ENCODE peak calls at places on chromosomes 3 and 15, in four cellular contexts. N is HepG2, H is WTC11, X is K562. B is an unnamed sample.

GRCh38 chr3:32305477-32305876 is 67.0 kb downstream of the CMTM8 start:
- DNase-seq in N (no peak), X (no peak), H (no peak), B (no peak)

GRCh38 chr3:48826451-48826850 is 21.2 kb downstream of the PRKAR2A start:
- DNase-seq in X (peak), H (no peak), N (no peak), B (no peak)

GRCh38 chr3:9151240-9151639 is 98.2 kb downstream of the SRGAP3 start:
- DNase-seq in X (no peak), H (no peak), N (no peak), B (no peak)

GRCh38 chr3:69993747-69994146 is 5.8 kb upstream of the SAMMSON start:
- DNase-seq in H (no peak), X (no peak), N (no peak), B (no peak)

GRCh38 chr3:55519016-55519415 is 31.9 kb upstream of the WNT5A start:
- DNase-seq in X (no peak), H (no peak), N (no peak), B (no peak)

GRCh38 chr3:132164469-132165092 is 129.8 kb upstream of the CPNE4 start:
- DNase-seq in H (no peak), X (no peak), N (peak), B (no peak)

GRCh38 chr3:135865085-135865484 is 100.4 kb upstream of the PPP2R3A start:
- DNase-seq in N (no peak), X (no peak), H (no peak), B (no peak)

GRCh38 chr3:54877675-54878544 is 49.9 kb downstream of the LRTM1 start:
- DNase-seq in N (no peak), X (no peak), H (no peak), B (no peak)

GRCh38 chr15:68408526-68408925 is 23.4 kb downstream of the ITGA11 start:
- DNase-seq in H (no peak), X (no peak), N (no peak), B (no peak)

GRCh38 chr3:194801378-194802124 is 115.9 kb downstream of the FAM43A start:
- DNase-seq in H (no peak), X (no peak), N (no peak), B (no peak)

GRCh38 chr15:70770863-70771262 is 7.5 kb upstream of the UACA start:
- DNase-seq in X (no peak), N (no peak), H (no peak), B (no peak)

GRCh38 chr3:64685800-64686445 is 1.9 kb downstream of the ADAMTS9 start:
- DNase-seq in H (peak), N (peak), X (peak), B (peak)

GRCh38 chr3:105790534-105790933 is 78.3 kb downstream of the CBLB start:
- DNase-seq in N (no peak), H (no peak), X (no peak), B (no peak)

GRCh38 chr15:88477885-88478284 is 10.4 kb downstream of the MRPS11 start:
- DNase-seq in H (no peak), N (no peak), X (no peak), B (no peak)

GRCh38 chr15:63234479-63234878 is 42.9 kb upstream of the APH1B start:
- DNase-seq in X (no peak), H (no peak), N (no peak), B (no peak)

GRCh38 chr15:82710208-82710555 is 507 bp upstream of the AP3B2 start:
- DNase-seq in X (no peak), H (no peak), N (no peak), B (no peak)

GRCh38 chr15:74420193-74420905 is 13.4 kb downstream of the SEMA7A start:
- DNase-seq in X (no peak), N (peak), H (no peak), B (no peak)

GRCh38 chr15:31317033-31317979 is 9.3 kb upstream of the KLF13 start:
- DNase-seq in H (no peak), X (no peak), N (no peak), B (no peak)

GRCh38 chr3:170330366-170330765 is 27.1 kb upstream of the SKIL start:
- DNase-seq in N (peak), X (peak), H (no peak), B (no peak)

GRCh38 chr15:67110958-67111864 is 45.8 kb downstream of the SMAD3 start:
- DNase-seq in H (no peak), N (no peak), X (no peak), B (no peak)

GRCh38 chr3:130386604-130387263 is 41.3 kb downstream of the COL6A5 start:
- DNase-seq in H (no peak), X (peak), N (no peak), B (no peak)

GRCh38 chr15:58724471-58724870 is 25.0 kb downstream of the ADAM10 start:
- DNase-seq in X (no peak), N (no peak), H (no peak), B (no peak)

GRCh38 chr3:192848371-192849233 is 69.1 kb downstream of the MB21D2 start:
- DNase-seq in N (no peak), X (no peak), H (no peak), B (no peak)

GRCh38 chr3:81550415-81550814 is 211.0 kb downstream of the GBE1 start:
- DNase-seq in H (no peak), N (no peak), X (no peak), B (no peak)

GRCh38 chr15:28994142-28994829 is 108.5 kb downstream of the APBA2 start:
- DNase-seq in N (no peak), H (no peak), X (no peak), B (no peak)

GRCh38 chr3:115401891-115402501 is 221.3 kb upstream of the GAP43 start:
- DNase-seq in N (no peak), X (no peak), H (no peak), B (no peak)

GRCh38 chr3:174873832-174874231 is 14.7 kb downstream of the NAALADL2 start:
- DNase-seq in N (no peak), X (no peak), H (no peak), B (no peak)

GRCh38 chr3:167883452-167883851 is 147.9 kb downstream of the SERPINI1 start:
- DNase-seq in H (no peak), N (no peak), X (no peak), B (no peak)

GRCh38 chr15:87268675-87269074 is 987.9 kb downstream of the NTRK3 start:
- DNase-seq in H (no peak), N (no peak), X (no peak), B (no peak)

GRCh38 chr15:100334015-100334414 is 7.8 kb downstream of the ADAMTS17 start:
- DNase-seq in H (no peak), N (no peak), X (no peak), B (no peak)

GRCh38 chr15:60651155-60651554 is 172.2 kb upstream of the ICE2 start:
- DNase-seq in H (no peak), N (peak), X (no peak), B (no peak)

DNA sequence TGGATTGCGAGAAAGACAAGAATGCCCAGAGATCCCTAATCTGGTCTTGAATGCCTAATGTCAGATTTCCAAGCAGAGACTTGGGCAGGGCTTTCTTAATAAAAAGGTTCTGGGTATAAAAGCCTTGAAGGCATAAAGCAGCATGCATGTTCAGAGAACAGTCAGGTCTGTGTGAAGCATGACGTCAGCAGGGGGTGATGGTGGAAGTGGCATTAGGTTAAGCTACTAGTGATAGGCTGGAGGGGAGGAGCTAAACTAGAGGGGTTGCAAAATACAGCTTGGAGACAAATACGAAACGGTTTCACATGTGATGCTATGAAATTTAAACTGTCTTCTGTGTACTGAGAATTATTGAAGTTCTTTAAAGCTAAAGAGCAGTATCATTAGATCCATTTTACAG is 125.6 kb downstream of the VPS8 start:
- DNase-seq in H (no peak), X (peak), N (peak), B (no peak)
- TF ChIP-seq FOXJ3 in H (no peak), X (no peak), N (no peak), B (no peak)

GRCh38 chr3:13711911-13712650 is 163.2 kb downstream of the FBLN2 start:
- DNase-seq in N (no peak), H (peak), X (no peak), B (no peak)
- TF ChIP-seq FOXJ3 in N (no peak), H (no peak), X (no peak), B (no peak)

GRCh38 chr3:182490601-182491485 is 302.5 kb upstream of the ATP11B start:
- DNase-seq in H (no peak), X (peak), N (peak), B (peak)
- TF ChIP-seq FOXJ3 in H (no peak), X (no peak), N (no peak), B (no peak)

DNA sequence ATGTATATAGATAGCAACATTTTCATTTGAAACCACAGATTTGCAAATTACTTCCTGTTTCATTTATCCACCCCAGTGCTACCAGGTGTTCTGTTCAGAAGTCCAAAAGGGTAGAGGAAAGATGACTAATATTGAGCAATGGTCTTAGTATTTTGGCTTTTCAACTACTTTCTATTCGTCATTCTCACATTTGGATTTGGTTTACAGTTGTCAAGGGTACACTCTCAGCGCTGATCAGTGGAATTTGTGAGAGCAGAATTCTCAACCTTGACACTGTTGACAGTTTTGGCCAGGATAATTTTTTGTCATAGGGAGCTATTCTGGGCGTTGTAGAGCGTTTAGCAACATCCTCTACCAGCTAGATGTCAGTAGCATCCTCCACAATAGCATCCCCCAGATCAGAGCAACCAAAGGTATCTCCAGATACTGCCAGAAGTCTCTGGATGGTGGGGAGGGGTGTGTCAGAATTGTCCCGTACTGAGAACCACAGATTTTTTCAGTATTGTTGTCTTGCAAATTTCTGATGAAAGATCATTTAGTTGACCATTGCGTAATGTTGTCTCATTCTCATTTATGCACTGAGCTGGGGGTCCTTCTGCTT is 4.2 kb downstream of the HMCES start:
- DNase-seq in X (no peak), H (no peak), N (peak), B (no peak)
- TF ChIP-seq FOXJ3 in X (no peak), H (no peak), N (no peak), B (no peak)

GRCh38 chr15:35622641-35623340 is 76.8 kb upstream of the DPH6 start:
- DNase-seq in H (no peak), N (no peak), X (no peak), B (no peak)

GRCh38 chr15:35627696-35628095 is 81.7 kb upstream of the DPH6 start:
- DNase-seq in X (no peak), N (no peak), H (no peak), B (no peak)

GRCh38 chr15:35626984-35627383 is 81.0 kb upstream of the DPH6 start:
- DNase-seq in H (no peak), X (no peak), N (no peak), B (no peak)

GRCh38 chr15:35626531-35626930 is 80.6 kb upstream of the DPH6 start:
- DNase-seq in N (no peak), H (no peak), X (no peak), B (peak)

DNA sequence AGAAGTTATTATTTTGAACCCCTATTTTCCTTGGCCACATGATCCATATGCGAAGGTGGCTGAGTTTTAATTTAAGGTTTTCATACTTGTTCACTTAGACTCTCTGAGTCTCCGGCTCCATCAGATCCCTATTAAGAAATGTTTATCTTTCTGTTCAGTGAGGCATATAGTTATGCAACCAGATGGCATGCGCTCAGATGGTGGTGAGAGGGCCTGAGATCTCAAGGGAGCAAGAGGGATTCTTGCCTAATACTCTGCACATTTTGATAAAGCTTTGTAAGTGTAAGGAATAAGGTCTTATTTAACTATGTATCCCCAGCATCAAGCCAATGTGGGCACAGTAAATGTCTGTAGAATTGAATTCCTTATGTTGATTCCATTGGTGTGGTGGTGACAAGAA is 78.9 kb upstream of the DPH6 start:
- DNase-seq in H (no peak), N (no peak), X (no peak), B (no peak)
- TF ChIP-seq FOXJ3 in H (no peak), N (no peak), X (no peak), B (no peak)

GRCh38 chr3:133408961-133409360 is 9.1 kb downstream of the BFSP2 start:
- DNase-seq in H (no peak), X (no peak), N (no peak), B (no peak)

GRCh38 chr3:133414021-133414392 is 14.2 kb downstream of the BFSP2 start:
- DNase-seq in N (no peak), H (no peak), X (no peak), B (no peak)

GRCh38 chr3:133412511-133413165 is 12.8 kb downstream of the BFSP2 start:
- DNase-seq in N (no peak), X (no peak), H (no peak), B (no peak)

GRCh38 chr3:133410191-133410892 is 10.5 kb downstream of the BFSP2 start:
- DNase-seq in H (no peak), N (no peak), X (no peak), B (no peak)

GRCh38 chr3:133413166-133414020 is 13.5 kb downstream of the BFSP2 start:
- DNase-seq in X (no peak), H (no peak), N (no peak), B (no peak)
- TF ChIP-seq FOXJ3 in X (no peak), H (no peak), N (no peak), B (no peak)

DNA sequence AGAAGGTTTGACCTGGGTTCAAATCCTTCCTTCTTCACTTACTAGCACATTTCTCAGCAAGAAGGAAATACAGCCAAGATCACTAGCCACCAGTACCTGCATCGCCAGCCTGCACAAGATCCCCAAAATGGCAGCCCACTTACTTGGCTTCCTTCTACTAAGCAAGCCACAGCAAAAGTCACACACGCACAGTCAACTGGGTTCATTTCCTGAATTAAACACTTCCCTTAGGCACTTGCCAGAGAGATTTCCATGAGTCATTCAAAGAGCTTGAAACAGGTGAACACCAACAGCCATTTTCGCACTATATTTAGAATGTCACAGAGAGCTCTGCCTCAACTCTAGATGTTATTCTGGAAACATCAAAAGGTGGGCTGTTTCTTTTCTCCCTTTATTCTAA is 42.6 kb downstream of the MGLL start:
- DNase-seq in N (no peak), X (no peak), H (no peak), B (no peak)
- TF ChIP-seq FOXJ3 in N (no peak), X (no peak), H (no peak), B (no peak)